ENCODE peak calls at places on chromosomes 2 and 18, in four cellular contexts. G is NCI-H524 treated with DMSO at 0.1 percent for 48 hours, U is skeletal muscle cell, H is glutamatergic neuron. Z is an unnamed sample.

GRCh38 chr2:128416366-128416765 is 97.7 kb upstream of the HS6ST1 start:
- DNase-seq in G (no peak), U (no peak), H (no peak), Z (no peak)

GRCh38 chr2:72925328-72925943 is 8.1 kb downstream of the EMX1 start:
- DNase-seq in G (no peak), U (no peak), H (no peak), Z (no peak)

GRCh38 chr2:226835796-226836547 is at the start of gene RHBDD1:
- DNase-seq in G (peak), U (peak), H (peak), Z (peak)

GRCh38 chr18:50706199-50706598 is 113.6 kb downstream of the MRO start:
- DNase-seq in G (peak), U (no peak), H (no peak), Z (no peak)

GRCh38 chr2:158414538-158414937 is 42.0 kb downstream of the CCDC148 start:
- DNase-seq in G (no peak), U (no peak), H (no peak), Z (no peak)

GRCh38 chr2:191247381-191248057 is 2.3 kb downstream of the MYO1B start:
- DNase-seq in G (no peak), U (peak), H (no peak), Z (no peak)

GRCh38 chr2:188811522-188811921 is 162.7 kb upstream of the COL3A1 start:
- DNase-seq in G (no peak), U (peak), H (no peak), Z (no peak)

GRCh38 chr2:152555048-152555447 is 162.2 kb downstream of the PRPF40A start:
- DNase-seq in G (no peak), U (no peak), H (no peak), Z (no peak)

GRCh38 chr2:31606511-31606910 is 25.8 kb upstream of the SRD5A2 start:
- DNase-seq in G (no peak), U (no peak), H (no peak), Z (no peak)

GRCh38 chr2:53314718-53315117 is 452.9 kb upstream of the CHAC2 start:
- DNase-seq in G (no peak), U (no peak), H (no peak), Z (no peak)

GRCh38 chr2:201580486-201580885 is 62.8 kb downstream of the TMEM237 start:
- DNase-seq in G (no peak), U (peak), H (no peak), Z (no peak)

GRCh38 chr18:23151414-23152099 is 16.3 kb downstream of the CABLES1 start:
- DNase-seq in G (peak), U (no peak), H (no peak), Z (peak)

GRCh38 chr2:144935736-144936135 is 415.8 kb upstream of the ZEB2 start:
- DNase-seq in G (no peak), U (no peak), H (no peak), Z (no peak)

GRCh38 chr2:233479616-233480489 is 86.7 kb downstream of the USP40 start:
- DNase-seq in G (no peak), U (no peak), H (no peak), Z (no peak)

GRCh38 chr2:3465844-3466481 is 53.4 kb downstream of the ADI1 start:
- DNase-seq in G (no peak), U (peak), H (no peak), Z (no peak)

GRCh38 chr2:61604433-61604832 is 66.3 kb upstream of the XPO1 start:
- DNase-seq in G (no peak), U (no peak), H (no peak), Z (no peak)

GRCh38 chr2:4951368-4951767 is 740.8 kb upstream of the SOX11 start:
- DNase-seq in G (no peak), U (no peak), H (no peak), Z (no peak)

GRCh38 chr18:7812431-7813063 is 245.4 kb downstream of the PTPRM start:
- DNase-seq in G (no peak), U (peak), H (no peak), Z (no peak)

GRCh38 chr2:18545384-18545783 is 15.1 kb downstream of the RDH14 start:
- DNase-seq in G (no peak), U (no peak), H (no peak), Z (no peak)

GRCh38 chr2:232365621-232366321 is 12.8 kb upstream of the ALPP start:
- DNase-seq in G (no peak), U (no peak), H (peak), Z (peak)

GRCh38 chr2:219433666-219434467 is 776 bp upstream of the SPEG start:
- DNase-seq in G (no peak), U (peak), H (peak), Z (peak)

GRCh38 chr2:192148620-192149321 is 46.0 kb downstream of the TMEFF2 start:
- DNase-seq in G (no peak), U (no peak), H (no peak), Z (no peak)

GRCh38 chr2:88711897-88712296 is 20.4 kb downstream of the RPIA start:
- DNase-seq in G (no peak), U (no peak), H (no peak), Z (no peak)

GRCh38 chr2:1910562-1911256 is 166.4 kb upstream of the PXDN start:
- DNase-seq in G (no peak), U (peak), H (no peak), Z (no peak)

GRCh38 chr2:221958224-221958623 is 340.6 kb downstream of the PAX3 start:
- DNase-seq in G (peak), U (no peak), H (no peak), Z (no peak)

GRCh38 chr2:26847663-26848335 is at the start of gene DPYSL5:
- DNase-seq in G (peak), U (no peak), H (peak), Z (no peak)

GRCh38 chr2:140270229-140270628 is 1490.0 kb upstream of the NXPH2 start:
- DNase-seq in G (no peak), U (no peak), H (no peak), Z (no peak)

GRCh38 chr2:53515435-53516332 is 251.9 kb upstream of the CHAC2 start:
- DNase-seq in G (no peak), U (no peak), H (no peak), Z (no peak)

GRCh38 chr2:181164699-181165098 is 184.3 kb downstream of the UBE2E3 start:
- DNase-seq in G (no peak), U (no peak), H (no peak), Z (no peak)

GRCh38 chr2:161273038-161273760 is 35.0 kb upstream of the PSMD14 start:
- DNase-seq in G (no peak), U (peak), H (no peak), Z (peak)

Z was measured in erythroblast.